ENCODE peak calls at places on chromosomes 13 and 19, in seven cellular contexts. One of them, this sample, is unnamed.

GRCh38 chr13:40666905-40667621 is 622 bp upstream of the FOXO1 start:
- DNase-seq in adrenal gland: peak; percentile 74
- DNase-seq in naive thymus-derived CD4-positive, alpha-beta T cell: no peak
- DNase-seq in uterus: peak; percentile 61
- DNase-seq in A549: no peak
- DNase-seq in OCI-LY7: peak; percentile 58
- DNase-seq in iPS DF 6.9: no peak
- DNase-seq in this sample: peak; percentile 69

GRCh38 chr19:12202250-12202649 is 39.4 kb downstream of the ZNF136 start:
- DNase-seq in naive thymus-derived CD4-positive, alpha-beta T cell: no peak
- DNase-seq in adrenal gland: no peak
- DNase-seq in OCI-LY7: peak; percentile 27
- DNase-seq in uterus: no peak
- DNase-seq in iPS DF 6.9: no peak
- DNase-seq in A549: no peak
- DNase-seq in this sample: no peak

GRCh38 chr19:18093439-18094161 is 4.0 kb upstream of the MAST3 start:
- DNase-seq in OCI-LY7: peak; percentile 70
- DNase-seq in uterus: no peak
- DNase-seq in iPS DF 6.9: no peak
- DNase-seq in adrenal gland: no peak
- DNase-seq in A549: peak; percentile 68
- DNase-seq in naive thymus-derived CD4-positive, alpha-beta T cell: no peak
- DNase-seq in this sample: no peak

GRCh38 chr19:34215006-34215665 is 39.2 kb upstream of the GARRE1 start:
- DNase-seq in uterus: no peak
- DNase-seq in adrenal gland: no peak
- DNase-seq in naive thymus-derived CD4-positive, alpha-beta T cell: no peak
- DNase-seq in OCI-LY7: no peak
- DNase-seq in A549: no peak
- DNase-seq in iPS DF 6.9: no peak
- DNase-seq in this sample: no peak

GRCh38 chr13:110036060-110036459 is 249.7 kb upstream of the IRS2 start:
- DNase-seq in A549: no peak
- DNase-seq in uterus: no peak
- DNase-seq in naive thymus-derived CD4-positive, alpha-beta T cell: no peak
- DNase-seq in iPS DF 6.9: no peak
- DNase-seq in adrenal gland: no peak
- DNase-seq in OCI-LY7: no peak
- DNase-seq in this sample: no peak

GRCh38 chr19:30156646-30157045 is 214.6 kb downstream of the URI1 start:
- DNase-seq in iPS DF 6.9: no peak
- DNase-seq in OCI-LY7: no peak
- DNase-seq in naive thymus-derived CD4-positive, alpha-beta T cell: no peak
- DNase-seq in A549: no peak
- DNase-seq in uterus: no peak
- DNase-seq in adrenal gland: no peak
- DNase-seq in this sample: no peak

GRCh38 chr13:40776681-40777165 is 5.7 kb upstream of the MRPS31 start:
- DNase-seq in adrenal gland: no peak
- DNase-seq in iPS DF 6.9: no peak
- DNase-seq in A549: no peak
- DNase-seq in naive thymus-derived CD4-positive, alpha-beta T cell: peak; percentile 68
- DNase-seq in OCI-LY7: peak; percentile 67
- DNase-seq in uterus: no peak
- DNase-seq in this sample: peak; percentile 44

GRCh38 chr13:51688937-51689336 is 104.7 kb downstream of the WDFY2 start:
- DNase-seq in naive thymus-derived CD4-positive, alpha-beta T cell: no peak
- DNase-seq in iPS DF 6.9: no peak
- DNase-seq in uterus: no peak
- DNase-seq in adrenal gland: no peak
- DNase-seq in A549: no peak
- DNase-seq in OCI-LY7: no peak
- DNase-seq in this sample: no peak

GRCh38 chr19:43784251-43784980 is 3.6 kb upstream of the KCNN4 start:
- DNase-seq in adrenal gland: peak; percentile 87
- DNase-seq in naive thymus-derived CD4-positive, alpha-beta T cell: peak; percentile 71
- DNase-seq in A549: peak; percentile 89
- DNase-seq in uterus: no peak
- DNase-seq in iPS DF 6.9: no peak
- DNase-seq in OCI-LY7: peak; percentile 89
- DNase-seq in this sample: no peak

GRCh38 chr19:29119582-29119981 is 93.4 kb downstream of the UQCRFS1 start:
- DNase-seq in naive thymus-derived CD4-positive, alpha-beta T cell: no peak
- DNase-seq in A549: no peak
- DNase-seq in iPS DF 6.9: peak; percentile 11
- DNase-seq in OCI-LY7: no peak
- DNase-seq in adrenal gland: no peak
- DNase-seq in uterus: no peak
- DNase-seq in this sample: no peak

GRCh38 chr13:26914624-26915023 is 154.0 kb upstream of the GPR12 start:
- DNase-seq in iPS DF 6.9: no peak
- DNase-seq in adrenal gland: no peak
- DNase-seq in A549: no peak
- DNase-seq in uterus: no peak
- DNase-seq in naive thymus-derived CD4-positive, alpha-beta T cell: no peak
- DNase-seq in OCI-LY7: no peak
- DNase-seq in this sample: no peak

GRCh38 chr13:95251641-95252040 is 49.6 kb downstream of the ABCC4 start:
- DNase-seq in iPS DF 6.9: no peak
- DNase-seq in naive thymus-derived CD4-positive, alpha-beta T cell: no peak
- DNase-seq in OCI-LY7: no peak
- DNase-seq in A549: no peak
- DNase-seq in adrenal gland: no peak
- DNase-seq in uterus: no peak
- DNase-seq in this sample: no peak

GRCh38 chr19:39154626-39155100 is 29.1 kb downstream of the PAK4 start:
- DNase-seq in adrenal gland: no peak
- DNase-seq in iPS DF 6.9: no peak
- DNase-seq in A549: peak; percentile 51
- DNase-seq in naive thymus-derived CD4-positive, alpha-beta T cell: no peak
- DNase-seq in OCI-LY7: no peak
- DNase-seq in uterus: no peak
- DNase-seq in this sample: peak; percentile 72

GRCh38 chr13:61695147-61695546 is 279.5 kb upstream of the PCDH20 start:
- DNase-seq in iPS DF 6.9: no peak
- DNase-seq in uterus: no peak
- DNase-seq in naive thymus-derived CD4-positive, alpha-beta T cell: no peak
- DNase-seq in A549: peak; percentile 1
- DNase-seq in OCI-LY7: no peak
- DNase-seq in adrenal gland: no peak
- DNase-seq in this sample: no peak

GRCh38 chr19:9032136-9032626 is 22.0 kb upstream of the MUC16 start:
- DNase-seq in adrenal gland: no peak
- DNase-seq in naive thymus-derived CD4-positive, alpha-beta T cell: no peak
- DNase-seq in iPS DF 6.9: no peak
- DNase-seq in uterus: no peak
- DNase-seq in A549: no peak
- DNase-seq in OCI-LY7: peak; percentile 14
- DNase-seq in this sample: no peak

GRCh38 chr13:73250061-73250460 is 191.3 kb downstream of the KLF5 start:
- DNase-seq in naive thymus-derived CD4-positive, alpha-beta T cell: no peak
- DNase-seq in OCI-LY7: no peak
- DNase-seq in iPS DF 6.9: no peak
- DNase-seq in adrenal gland: no peak
- DNase-seq in uterus: no peak
- DNase-seq in A549: no peak
- DNase-seq in this sample: no peak

GRCh38 chr13:24172071-24172470 is 11.6 kb downstream of the SPATA13 start:
- DNase-seq in adrenal gland: no peak
- DNase-seq in A549: no peak
- DNase-seq in iPS DF 6.9: no peak
- DNase-seq in uterus: no peak
- DNase-seq in OCI-LY7: no peak
- DNase-seq in naive thymus-derived CD4-positive, alpha-beta T cell: no peak
- DNase-seq in this sample: no peak

GRCh38 chr19:2631213-2631821 is 71.2 kb downstream of the GNG7 start:
- DNase-seq in uterus: no peak
- DNase-seq in A549: no peak
- DNase-seq in OCI-LY7: peak; percentile 81
- DNase-seq in adrenal gland: peak; percentile 30
- DNase-seq in iPS DF 6.9: no peak
- DNase-seq in naive thymus-derived CD4-positive, alpha-beta T cell: no peak
- DNase-seq in this sample: no peak

GRCh38 chr13:76210262-76210661 is 574.1 kb downstream of the LMO7 start:
- DNase-seq in adrenal gland: no peak
- DNase-seq in naive thymus-derived CD4-positive, alpha-beta T cell: no peak
- DNase-seq in A549: no peak
- DNase-seq in OCI-LY7: no peak
- DNase-seq in uterus: no peak
- DNase-seq in iPS DF 6.9: no peak
- DNase-seq in this sample: peak; percentile 44

GRCh38 chr19:44951179-44952159 is 3.7 kb upstream of the CLPTM1 start:
- DNase-seq in OCI-LY7: peak; percentile 88
- DNase-seq in iPS DF 6.9: peak; percentile 68
- DNase-seq in A549: peak; percentile 85
- DNase-seq in naive thymus-derived CD4-positive, alpha-beta T cell: peak; percentile 40
- DNase-seq in uterus: peak; percentile 74
- DNase-seq in adrenal gland: peak; percentile 78
- DNase-seq in this sample: peak; percentile 64

GRCh38 chr19:47776568-47776967 is 1.9 kb upstream of the SELENOW start:
- DNase-seq in adrenal gland: no peak
- DNase-seq in uterus: no peak
- DNase-seq in A549: peak; percentile 61
- DNase-seq in iPS DF 6.9: no peak
- DNase-seq in naive thymus-derived CD4-positive, alpha-beta T cell: no peak
- DNase-seq in OCI-LY7: no peak
- DNase-seq in this sample: no peak

GRCh38 chr19:53947624-53948023 is 15.1 kb upstream of the CACNG8 start:
- DNase-seq in adrenal gland: no peak
- DNase-seq in OCI-LY7: peak; percentile 4
- DNase-seq in A549: peak; percentile 84
- DNase-seq in uterus: no peak
- DNase-seq in naive thymus-derived CD4-positive, alpha-beta T cell: no peak
- DNase-seq in iPS DF 6.9: peak; percentile 78
- DNase-seq in this sample: no peak

DNA sequence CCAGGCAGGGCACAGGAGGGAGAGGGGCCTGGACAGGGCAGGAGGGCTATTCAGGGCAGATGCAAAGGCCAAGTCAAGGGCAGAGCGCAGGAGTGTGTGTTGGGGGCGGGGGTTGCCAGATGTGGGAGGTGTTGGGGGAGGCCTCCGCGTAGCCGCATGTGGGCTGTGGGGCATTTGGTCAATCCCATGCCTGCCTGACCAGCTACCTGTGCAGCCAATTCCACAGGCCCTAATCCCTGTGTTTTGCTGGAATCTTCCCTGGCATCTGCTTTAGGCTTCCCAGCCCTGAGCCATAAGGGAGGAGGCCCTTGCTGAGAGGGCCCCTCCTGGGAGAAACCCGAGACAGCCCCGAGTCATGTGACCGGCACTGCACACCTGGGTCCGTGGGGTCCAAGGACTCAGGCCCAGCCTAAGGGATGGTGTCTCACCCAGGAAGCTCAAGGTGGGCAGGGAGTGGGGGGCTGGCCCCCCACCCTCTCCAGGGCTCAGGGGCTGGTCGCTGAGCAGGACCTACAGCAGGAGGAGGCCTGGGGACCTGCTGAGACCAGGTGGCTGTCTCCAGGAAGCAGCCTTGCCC is 20.3 kb downstream of the RFX1 start:
- DNase-seq in iPS DF 6.9: no peak
- DNase-seq in naive thymus-derived CD4-positive, alpha-beta T cell: no peak
- DNase-seq in A549: no peak
- DNase-seq in uterus: no peak
- DNase-seq in OCI-LY7: peak; percentile 31
- DNase-seq in adrenal gland: no peak
- DNase-seq in this sample: no peak
- H3K4me3 ChIP-seq in iPS DF 6.9: no peak overlapping the region
- H3K4me3 ChIP-seq in naive thymus-derived CD4-positive, alpha-beta T cell: peak overlapping the region; percentile 33
- H3K4me3 ChIP-seq in A549: no peak overlapping the region
- H3K4me3 ChIP-seq in uterus: no peak overlapping the region
- H3K4me3 ChIP-seq in OCI-LY7: peak overlapping the region; percentile 67
- H3K4me3 ChIP-seq in adrenal gland: no peak overlapping the region
- H3K4me3 ChIP-seq in this sample: no peak overlapping the region

GRCh38 chr13:112761701-112762689 is 72.2 kb downstream of the ATP11A start:
- DNase-seq in iPS DF 6.9: no peak
- DNase-seq in adrenal gland: no peak
- DNase-seq in OCI-LY7: no peak
- DNase-seq in uterus: peak; percentile 15
- DNase-seq in naive thymus-derived CD4-positive, alpha-beta T cell: no peak
- DNase-seq in A549: no peak
- DNase-seq in this sample: peak; percentile 59

GRCh38 chr13:112760931-112761330 is 71.1 kb downstream of the ATP11A start:
- DNase-seq in iPS DF 6.9: no peak
- DNase-seq in naive thymus-derived CD4-positive, alpha-beta T cell: no peak
- DNase-seq in uterus: no peak
- DNase-seq in A549: no peak
- DNase-seq in OCI-LY7: no peak
- DNase-seq in adrenal gland: no peak
- DNase-seq in this sample: no peak

GRCh38 chr13:112760440-112760839 is 70.6 kb downstream of the ATP11A start:
- DNase-seq in iPS DF 6.9: no peak
- DNase-seq in adrenal gland: no peak
- DNase-seq in uterus: no peak
- DNase-seq in A549: no peak
- DNase-seq in OCI-LY7: no peak
- DNase-seq in naive thymus-derived CD4-positive, alpha-beta T cell: no peak
- DNase-seq in this sample: no peak

GRCh38 chr13:112764028-112764427 is 74.2 kb downstream of the ATP11A start:
- DNase-seq in adrenal gland: no peak
- DNase-seq in A549: no peak
- DNase-seq in iPS DF 6.9: no peak
- DNase-seq in naive thymus-derived CD4-positive, alpha-beta T cell: no peak
- DNase-seq in OCI-LY7: no peak
- DNase-seq in uterus: no peak
- DNase-seq in this sample: no peak

DNA sequence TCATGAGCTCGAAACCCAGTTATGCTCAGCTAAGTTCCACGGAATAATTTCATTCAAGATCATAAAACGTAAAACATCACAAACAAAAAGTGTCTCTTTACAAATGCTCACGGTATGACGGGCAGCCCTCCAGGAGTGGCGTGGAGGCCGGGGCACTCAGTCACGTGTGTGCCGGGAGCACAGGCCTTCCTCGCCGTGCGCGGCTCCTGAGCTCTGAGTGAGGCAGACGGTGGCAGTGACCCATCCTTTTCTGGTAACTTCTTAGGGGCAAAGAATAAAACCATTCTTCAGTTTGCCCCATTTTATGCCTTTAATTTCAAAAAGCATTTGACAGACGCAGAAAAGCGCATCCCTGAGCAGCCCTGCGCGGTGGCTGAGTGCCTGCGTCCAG is 72.8 kb downstream of the ATP11A start:
- DNase-seq in naive thymus-derived CD4-positive, alpha-beta T cell: no peak
- DNase-seq in OCI-LY7: no peak
- DNase-seq in uterus: no peak
- DNase-seq in adrenal gland: no peak
- DNase-seq in iPS DF 6.9: no peak
- DNase-seq in A549: no peak
- DNase-seq in this sample: no peak
- H3K27ac ChIP-seq in naive thymus-derived CD4-positive, alpha-beta T cell: no peak overlapping the region
- H3K27ac ChIP-seq in OCI-LY7: no peak overlapping the region
- H3K27ac ChIP-seq in uterus: no peak overlapping the region
- H3K27ac ChIP-seq in adrenal gland: no peak overlapping the region
- H3K27ac ChIP-seq in iPS DF 6.9: no peak overlapping the region
- H3K27ac ChIP-seq in A549: no peak overlapping the region
- H3K27ac ChIP-seq in this sample: no peak overlapping the region

GRCh38 chr19:920051-920857 is 3.1 kb downstream of the KISS1R start:
- DNase-seq in naive thymus-derived CD4-positive, alpha-beta T cell: peak; percentile 76
- DNase-seq in adrenal gland: no peak
- DNase-seq in OCI-LY7: no peak
- DNase-seq in iPS DF 6.9: no peak
- DNase-seq in uterus: no peak
- DNase-seq in A549: no peak
- DNase-seq in this sample: no peak
- H3K4me3 ChIP-seq in naive thymus-derived CD4-positive, alpha-beta T cell: peak overlapping the region; percentile 21
- H3K4me3 ChIP-seq in adrenal gland: no peak overlapping the region
- H3K4me3 ChIP-seq in OCI-LY7: no peak overlapping the region
- H3K4me3 ChIP-seq in iPS DF 6.9: peak overlapping the region; percentile 5
- H3K4me3 ChIP-seq in uterus: no peak overlapping the region
- H3K4me3 ChIP-seq in A549: no peak overlapping the region
- H3K4me3 ChIP-seq in this sample: no peak overlapping the region

GRCh38 chr13:37089495-37089894 is 16.0 kb downstream of the CSNK1A1L start:
- DNase-seq in iPS DF 6.9: no peak
- DNase-seq in naive thymus-derived CD4-positive, alpha-beta T cell: no peak
- DNase-seq in A549: no peak
- DNase-seq in uterus: no peak
- DNase-seq in adrenal gland: no peak
- DNase-seq in OCI-LY7: no peak
- DNase-seq in this sample: no peak
- H3K27ac ChIP-seq in iPS DF 6.9: no peak overlapping the region
- H3K27ac ChIP-seq in naive thymus-derived CD4-positive, alpha-beta T cell: no peak overlapping the region
- H3K27ac ChIP-seq in A549: no peak overlapping the region
- H3K27ac ChIP-seq in uterus: no peak overlapping the region
- H3K27ac ChIP-seq in adrenal gland: no peak overlapping the region
- H3K27ac ChIP-seq in OCI-LY7: no peak overlapping the region
- H3K27ac ChIP-seq in this sample: no peak overlapping the region

This sample was measured in lung.